ENCODE peak calls at places on chromosomes 2 and 18, in eight cellular contexts. S is body of pancreas; D is head of caudate nucleus; Z is stromal cell of bone marrow; Y is fibroblast of villous mesenchyme; L is AG08395; O is naive thymus-derived CD8-positive, alpha-beta T cell; X is HCEC 1CT. W is an unnamed sample.
A peak's percentile ranks its signal among the peaks of the same experiment; 100 is the strongest.

GRCh38 chr2:58700621-58701020 is 459.5 kb upstream of the FANCL start:
- DNase-seq in L (no peak), S (no peak), X (no peak), Z (no peak), Y (no peak), O (no peak), D (no peak), W (no peak)

GRCh38 chr2:165497659-165498306 is 28.3 kb downstream of the CSRNP3 start:
- DNase-seq in O (no peak), L (peak; percentile 3), Y (no peak), X (no peak), D (no peak), S (no peak), Z (no peak), W (no peak)

GRCh38 chr2:212929116-212929515 is 222.3 kb downstream of the IKZF2 start:
- DNase-seq in X (peak; percentile 20), Z (no peak), O (no peak), L (no peak), Y (no peak), D (no peak), S (no peak), W (no peak)

GRCh38 chr18:26549103-26549485 is 741 bp upstream of the KCTD1 start:
- DNase-seq in S (no peak), Z (no peak), Y (peak; percentile 63), D (peak; percentile 41), L (no peak), X (peak; percentile 35), O (no peak), W (no peak)

GRCh38 chr2:137237055-137237454 is 471.7 kb downstream of the THSD7B start:
- DNase-seq in L (no peak), Z (peak; percentile 57), S (no peak), X (no peak), Y (peak; percentile 13), O (no peak), D (no peak), W (no peak)

GRCh38 chr2:133146893-133147292 is 421.4 kb downstream of the NCKAP5 start:
- DNase-seq in Z (no peak), X (peak; percentile 19), S (no peak), D (no peak), Y (peak; percentile 7), O (no peak), L (no peak), W (no peak)

GRCh38 chr2:158006961-158007664 is 94.6 kb upstream of the UPP2 start:
- DNase-seq in S (peak; percentile 54), X (no peak), L (no peak), D (no peak), Z (no peak), Y (no peak), O (no peak), W (no peak)

GRCh38 chr2:21642647-21643046 is 518.9 kb downstream of the TDRD15 start:
- DNase-seq in S (no peak), Y (no peak), Z (no peak), O (no peak), D (no peak), L (no peak), X (no peak), W (no peak)

GRCh38 chr18:76416935-76417334 is 78.1 kb downstream of the ZNF516 start:
- DNase-seq in S (no peak), D (no peak), O (no peak), Z (peak; percentile 38), X (no peak), L (peak; percentile 66), Y (peak; percentile 89), W (no peak)

GRCh38 chr2:10094271-10094814 is 14.1 kb upstream of the CYS1 start:
- DNase-seq in S (no peak), Z (no peak), X (no peak), O (no peak), L (no peak), Y (no peak), D (no peak), W (no peak)

GRCh38 chr2:159206736-159207380 is 79.6 kb downstream of the WDSUB1 start:
- DNase-seq in Z (no peak), S (no peak), O (no peak), L (peak; percentile 45), Y (peak; percentile 21), X (no peak), D (no peak), W (no peak)

GRCh38 chr2:75640621-75641121 is 5.9 kb upstream of the MRPL19 start:
- DNase-seq in X (peak; percentile 71), O (peak; percentile 22), D (peak; percentile 84), S (peak; percentile 70), Y (peak; percentile 71), Z (peak; percentile 72), L (peak; percentile 85), W (peak; percentile 43)

GRCh38 chr2:28269019-28269784 is 123.5 kb upstream of the FOSL2 start:
- DNase-seq in S (peak; percentile 23), X (no peak), Z (no peak), Y (peak; percentile 95), D (no peak), L (no peak), O (no peak), W (no peak)

GRCh38 chr2:230924470-230925341 is at the start of gene GPR55:
- DNase-seq in Z (no peak), S (no peak), L (no peak), D (peak; percentile 42), Y (no peak), X (no peak), O (peak; percentile 19), W (peak; percentile 59)

GRCh38 chr18:60893331-60894114 is 439.7 kb upstream of the CDH20 start:
- DNase-seq in O (no peak), S (no peak), Y (no peak), X (no peak), D (no peak), L (no peak), Z (no peak), W (no peak)

GRCh38 chr2:219851801-219852481 is 224.5 kb downstream of the SLC4A3 start:
- DNase-seq in O (no peak), L (no peak), Y (peak; percentile 3), D (no peak), Z (no peak), S (no peak), X (peak; percentile 2), W (no peak)

GRCh38 chr2:239208470-239209180 is 192.2 kb downstream of the HDAC4 start:
- DNase-seq in X (no peak), L (no peak), S (no peak), D (no peak), Z (no peak), Y (no peak), O (no peak), W (peak; percentile 60)

GRCh38 chr2:1620081-1620480 is 124.2 kb downstream of the PXDN start:
- DNase-seq in L (no peak), S (no peak), Y (no peak), Z (no peak), D (no peak), O (no peak), X (no peak), W (no peak)

GRCh38 chr2:3142961-3143571 is 234.6 kb downstream of the EIPR1 start:
- DNase-seq in Z (no peak), Y (no peak), D (peak; percentile 40), S (peak; percentile 73), L (no peak), O (no peak), X (no peak), W (peak; percentile 80)

GRCh38 chr18:48605408-48605845 is 66.6 kb downstream of the CTIF start:
- DNase-seq in O (no peak), X (peak; percentile 38), Z (no peak), L (no peak), S (no peak), D (peak; percentile 53), Y (peak; percentile 51), W (no peak)